ENCODE peak calls at places on chromosome 11, in five cellular contexts. B is dorsolateral prefrontal cortex, D is GM23338, R is gastrocnemius medialis, S is IMR-90. W is an unnamed sample.

GRCh38 chr11:15178214-15178613 is 63.5 kb downstream of the INSC start:
- DNase-seq in B (no peak), D (no peak), R (no peak), S (no peak), W (no peak)

GRCh38 chr11:117299351-117300300 is 8.5 kb downstream of the BACE1-AS start:
- DNase-seq in B (no peak), D (no peak), R (no peak), S (no peak), W (no peak)

GRCh38 chr11:103619480-103619879 is 417.0 kb upstream of the DDI1 start:
- DNase-seq in B (no peak), D (no peak), R (no peak), S (no peak), W (no peak)

GRCh38 chr11:77819921-77820564 is 479 bp downstream of the RSF1 start:
- DNase-seq in B (peak), D (peak), R (peak), S (peak), W (no peak)

GRCh38 chr11:88739524-88739923 is 326.3 kb downstream of the GRM5 start:
- DNase-seq in B (no peak), D (no peak), R (no peak), S (no peak), W (no peak)

GRCh38 chr11:31636983-31637382 is 127.4 kb downstream of the ELP4 start:
- DNase-seq in B (no peak), D (no peak), R (no peak), S (no peak), W (no peak)

GRCh38 chr11:130725417-130726233 is 190.7 kb downstream of the SNX19 start:
- DNase-seq in B (no peak), D (no peak), R (no peak), S (peak), W (no peak)

GRCh38 chr11:17611049-17611448 is 64.0 kb downstream of the OTOG start:
- DNase-seq in B (no peak), D (no peak), R (no peak), S (no peak), W (no peak)

GRCh38 chr11:113096661-113097060 is 135.4 kb downstream of the NCAM1 start:
- DNase-seq in B (no peak), D (no peak), R (no peak), S (no peak), W (no peak)

GRCh38 chr11:127454856-127455255 is 454.3 kb upstream of the KIRREL3 start:
- DNase-seq in B (no peak), D (peak), R (no peak), S (no peak), W (no peak)

GRCh38 chr11:44826922-44827643 is 100.3 kb downstream of the TSPAN18 start:
- DNase-seq in B (no peak), D (no peak), R (no peak), S (no peak), W (no peak)

GRCh38 chr11:97009613-97010012 is 619.8 kb downstream of the JRKL start:
- DNase-seq in B (no peak), D (peak), R (no peak), S (no peak), W (no peak)

GRCh38 chr11:12086271-12087074 is 23.9 kb upstream of the MICAL2 start:
- DNase-seq in B (peak), D (no peak), R (peak), S (peak), W (peak)

GRCh38 chr11:34331736-34332135 is 26.1 kb downstream of the ABTB2 start:
- DNase-seq in B (no peak), D (no peak), R (no peak), S (no peak), W (no peak)

GRCh38 chr11:109424893-109425292 is 2.9 kb downstream of the C11orf87 start:
- DNase-seq in B (no peak), D (peak), R (no peak), S (no peak), W (no peak)

GRCh38 chr11:94705419-94705818 is 62.7 kb upstream of the AMOTL1 start:
- DNase-seq in B (no peak), D (no peak), R (peak), S (no peak), W (no peak)

GRCh38 chr11:31106963-31107576 is 262.5 kb downstream of the DCDC1 start:
- DNase-seq in B (peak), D (peak), R (no peak), S (peak), W (no peak)

GRCh38 chr11:68373810-68374501 is 61.6 kb downstream of the LRP5 start:
- DNase-seq in B (peak), D (no peak), R (no peak), S (peak), W (no peak)

GRCh38 chr11:102955624-102956023 is at the start of gene MMP13:
- DNase-seq in B (no peak), D (no peak), R (no peak), S (no peak), W (no peak)

GRCh38 chr11:96200243-96200642 is 142.8 kb downstream of the MAML2 start:
- DNase-seq in B (no peak), D (no peak), R (no peak), S (peak), W (no peak)

GRCh38 chr11:11076879-11077278 is 219.0 kb upstream of the ZBED5 start:
- DNase-seq in B (no peak), D (no peak), R (no peak), S (no peak), W (no peak)

GRCh38 chr11:11077898-11078297 is 220.0 kb upstream of the ZBED5 start:
- DNase-seq in B (no peak), D (no peak), R (no peak), S (no peak), W (no peak)

GRCh38 chr11:11076276-11076675 is 218.4 kb upstream of the ZBED5 start:
- DNase-seq in B (no peak), D (no peak), R (no peak), S (no peak), W (no peak)

GRCh38 chr11:11075515-11076171 is 217.8 kb upstream of the ZBED5 start:
- DNase-seq in B (no peak), D (peak), R (no peak), S (no peak), W (no peak)

DNA sequence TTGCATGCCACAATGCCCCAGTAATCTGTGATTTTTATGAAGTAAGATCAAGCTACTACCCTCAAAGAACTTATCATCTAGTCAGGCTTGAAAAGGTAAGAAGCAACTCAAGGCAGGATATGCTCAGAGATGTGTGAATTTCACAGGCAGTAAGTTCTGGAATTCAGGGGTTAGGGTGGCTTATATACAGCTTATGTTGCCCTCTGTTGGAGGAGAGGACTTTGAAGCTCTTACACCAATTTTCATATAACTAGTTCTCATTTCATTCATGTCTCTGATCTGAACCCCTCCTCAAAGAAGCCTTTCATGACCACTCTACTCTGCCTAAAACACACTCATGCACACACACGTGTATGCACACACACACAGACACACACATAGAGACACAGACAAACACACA is 220.5 kb upstream of the ZBED5 start:
- DNase-seq in B (no peak), D (peak), R (no peak), S (peak), W (no peak)
- TF ChIP-seq CTCF in B (no peak), D (peak), R (peak), S (peak), W (no peak)

GRCh38 chr11:47251751-47252150 is 3.1 kb upstream of the ACP2 start:
- DNase-seq in B (no peak), D (no peak), R (no peak), S (no peak), W (no peak)
- H3K27ac ChIP-seq in B (no peak), D (no peak), R (no peak), S (no peak), W (no peak)

GRCh38 chr11:39724404-39724803 is 1735.0 kb downstream of the LRRC4C start:
- DNase-seq in B (no peak), D (peak), R (no peak), S (no peak), W (no peak)
- TF ChIP-seq CTCF in B (no peak), D (peak), R (no peak), S (no peak), W (no peak)

GRCh38 chr11:119316729-119317591 is at the start of gene MCAM:
- DNase-seq in B (no peak), D (peak), R (no peak), S (peak), W (no peak)

GRCh38 chr11:119319702-119320592 is 3.0 kb upstream of the MCAM start:
- DNase-seq in B (peak), D (no peak), R (no peak), S (no peak), W (no peak)

GRCh38 chr11:119319136-119319701 is 2.3 kb upstream of the MCAM start:
- DNase-seq in B (no peak), D (no peak), R (no peak), S (no peak), W (no peak)

GRCh38 chr11:119317592-119318239 is 786 bp upstream of the MCAM start:
- DNase-seq in B (no peak), D (no peak), R (no peak), S (no peak), W (no peak)

GRCh38 chr11:119318240-119319135 is 1.6 kb upstream of the MCAM start:
- DNase-seq in B (no peak), D (peak), R (no peak), S (peak), W (no peak)
- H3K27ac ChIP-seq in B (peak), D (peak), R (peak), S (peak), W (peak)

GRCh38 chr11:13965337-13965736 is 2.8 kb downstream of the SPON1 start:
- DNase-seq in B (no peak), D (peak), R (no peak), S (no peak), W (no peak)

GRCh38 chr11:13972033-13972910 is 9.7 kb downstream of the SPON1 start:
- DNase-seq in B (no peak), D (no peak), R (no peak), S (peak), W (no peak)

GRCh38 chr11:13966486-13966885 is 4.0 kb downstream of the SPON1 start:
- DNase-seq in B (no peak), D (no peak), R (no peak), S (no peak), W (no peak)

GRCh38 chr11:13972958-13973357 is 10.4 kb downstream of the SPON1 start:
- DNase-seq in B (no peak), D (no peak), R (no peak), S (no peak), W (no peak)

GRCh38 chr11:13970986-13971385 is 8.5 kb downstream of the SPON1 start:
- DNase-seq in B (no peak), D (peak), R (no peak), S (no peak), W (no peak)
- TF ChIP-seq CTCF in B (no peak), D (peak), R (no peak), S (peak), W (no peak)

W was measured in thoracic aorta.